ENCODE peak calls at places on chromosomes 4 and X, in ten cellular contexts. J is natural killer cell treated with Interleukin-12 subunit alpha and Interleukin-12 subunit beta and Interleukin-15 and Interleukin-18, amount 100 ng/mL, for 72 hours; V is progenitor cell of endocrine pancreas; N is SJSA1; U is right lobe of liver; I is stimulated activated CD4-positive, alpha-beta T cell treated with anti-CD3 and anti-CD28 coated beads, Interleukin-4, amount 100 ng/mL, for 1 hour; C is body of pancreas; L is endothelial cell; Z is activated T-helper 1 cell treated with Interleukin-2 at 50 U/mL for 16 hours; W is choroid plexus epithelial cell. G is an unnamed sample.
A peak's percentile ranks its signal among the peaks of the same experiment; 100 is the strongest.

GRCh38 chr4:78747328-78747946 is 28.7 kb upstream of the BMP2K start:
- DNase-seq in U (no peak), I (no peak), V (no peak), N (no peak), J (no peak), C (no peak), W (peak; percentile 58), L (no peak), Z (no peak), G (peak; percentile 69)

GRCh38 chr4:3206439-3207100 is 42.4 kb upstream of the MSANTD1 start:
- DNase-seq in W (no peak), U (peak; percentile 22), V (no peak), Z (no peak), N (no peak), L (no peak), J (no peak), I (no peak), C (no peak), G (no peak)

GRCh38 chrX:15142084-15142715 is 127.7 kb downstream of the ASB9 start:
- DNase-seq in I (no peak), U (no peak), W (no peak), C (no peak), J (no peak), L (no peak), V (no peak), Z (no peak), N (no peak), G (no peak)

GRCh38 chr4:110396963-110397362 is 79.0 kb upstream of the ENPEP start:
- DNase-seq in C (no peak), Z (no peak), N (no peak), I (no peak), V (no peak), W (no peak), U (no peak), J (no peak), L (no peak), G (no peak)

GRCh38 chr4:7166981-7167700 is 25.2 kb upstream of the SORCS2 start:
- DNase-seq in U (peak; percentile 40), V (no peak), J (no peak), C (no peak), I (no peak), W (no peak), L (no peak), N (no peak), Z (no peak), G (no peak)

GRCh38 chr4:56764775-56765174 is 56.7 kb downstream of the SPINK2 start:
- DNase-seq in W (no peak), L (no peak), V (no peak), N (no peak), I (no peak), J (no peak), C (no peak), Z (no peak), U (no peak), G (peak; percentile 50)

GRCh38 chr4:174154455-174154854 is 129.0 kb downstream of the FBXO8 start:
- DNase-seq in Z (no peak), I (no peak), C (peak; percentile 8), V (no peak), L (no peak), J (no peak), U (no peak), W (peak; percentile 83), N (peak; percentile 16), G (peak; percentile 49)

GRCh38 chr4:112516401-112517066 is 554 bp upstream of the NEUROG2 start:
- DNase-seq in W (no peak), N (no peak), V (peak; percentile 43), C (peak; percentile 32), I (no peak), J (no peak), Z (no peak), L (peak; percentile 43), U (no peak), G (no peak)

GRCh38 chr4:57410331-57411052 is 300.3 kb upstream of the IGFBP7 start:
- DNase-seq in Z (no peak), C (no peak), V (no peak), I (no peak), J (no peak), W (no peak), L (no peak), N (no peak), U (no peak), G (peak; percentile 10)

GRCh38 chr4:147194107-147194506 is 248.4 kb upstream of the TTC29 start:
- DNase-seq in W (peak; percentile 10), U (no peak), N (no peak), J (no peak), C (peak; percentile 4), I (no peak), V (no peak), Z (no peak), L (no peak), G (no peak)

GRCh38 chr4:188110741-188111458 is 1.5 kb upstream of the TRIML2 start:
- DNase-seq in Z (no peak), C (no peak), I (no peak), V (no peak), J (no peak), U (no peak), N (no peak), L (no peak), W (peak; percentile 18), G (peak; percentile 55)

GRCh38 chrX:22699591-22700091 is 300.1 kb upstream of the DDX53 start:
- DNase-seq in J (no peak), L (no peak), W (peak; percentile 85), I (no peak), V (no peak), N (peak; percentile 0), C (no peak), Z (no peak), U (no peak), G (peak; percentile 71)

GRCh38 chrX:134569306-134569705 is 89.0 kb downstream of the PLAC1 start:
- DNase-seq in V (no peak), W (no peak), Z (no peak), L (no peak), I (no peak), C (no peak), U (no peak), N (no peak), J (no peak), G (no peak)